ENCODE peak calls at places on chromosomes 4 and X, in seven cellular contexts. Y, Z, W, E, A, K and H are unnamed samples.

GRCh38 chr4:172573899-172574298 is 594.7 kb upstream of the GALNT7 start:
- DNase-seq in Z (no peak), E (no peak), Y (no peak), W (no peak), A (no peak), K (no peak), H (no peak)

GRCh38 chrX:11787564-11787963 is 29.5 kb downstream of the MSL3 start:
- DNase-seq in A (no peak), E (peak), W (peak), Z (peak), K (peak), Y (peak), H (peak)

GRCh38 chr4:38687571-38688011 is 23.6 kb downstream of the KLF3 start:
- DNase-seq in K (no peak), A (no peak), Y (no peak), Z (no peak), E (no peak), W (no peak), H (no peak)

GRCh38 chr4:40317921-40318658 is 17.0 kb upstream of the CHRNA9 start:
- DNase-seq in K (no peak), E (no peak), A (no peak), Y (no peak), W (no peak), Z (no peak), H (no peak)

GRCh38 chrX:113059714-113060113 is 219.1 kb upstream of the AMOT start:
- DNase-seq in W (no peak), Z (no peak), K (no peak), A (no peak), E (no peak), Y (no peak), H (no peak)

GRCh38 chr4:38306482-38307071 is 346.4 kb downstream of the PTTG2 start:
- DNase-seq in K (no peak), A (no peak), Y (no peak), Z (no peak), E (no peak), W (no peak), H (no peak)

GRCh38 chrX:109842611-109843010 is 109.6 kb upstream of the ACSL4 start:
- DNase-seq in Y (no peak), W (no peak), E (no peak), K (no peak), A (no peak), Z (no peak), H (no peak)

GRCh38 chr4:38868055-38868965 is 704 bp downstream of the FAM114A1 start:
- DNase-seq in A (peak), K (no peak), Y (no peak), E (peak), W (no peak), Z (peak), H (no peak)

GRCh38 chr4:154507170-154507569 is 15.6 kb upstream of the DCHS2 start:
- DNase-seq in Y (no peak), K (no peak), W (no peak), A (no peak), E (no peak), Z (no peak), H (no peak)

GRCh38 chr4:142474398-142475087 is 371.6 kb downstream of the INPP4B start:
- DNase-seq in K (no peak), Y (peak), W (no peak), E (no peak), A (no peak), Z (no peak), H (no peak)

DNA sequence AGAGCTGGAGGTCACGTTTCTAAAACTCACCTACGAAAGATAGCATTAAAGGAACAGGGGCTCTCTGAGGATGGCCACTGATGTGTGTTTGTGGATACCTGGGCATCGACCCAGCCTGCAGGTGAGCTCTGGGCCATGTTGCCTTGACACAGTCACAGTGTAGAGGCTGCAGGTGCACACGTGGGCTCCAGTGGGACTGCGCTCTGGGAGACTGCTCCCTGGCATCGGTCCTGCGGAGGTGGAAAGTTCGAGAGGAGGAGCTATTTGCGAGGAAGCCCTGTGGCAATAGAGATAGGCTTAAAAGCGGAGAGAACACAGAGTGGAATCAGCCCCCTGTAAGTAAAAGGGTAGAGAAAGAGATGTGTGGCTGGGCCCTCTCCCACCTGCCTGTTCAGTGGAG is 12.3 kb upstream of the TADA2B start:
- DNase-seq in A (no peak), K (no peak), Y (no peak), E (no peak), Z (no peak), W (no peak), H (no peak)
- H3K4me3 ChIP-seq in A (no peak), K (no peak), Y (no peak), E (no peak), Z (no peak), W (no peak), H (no peak)

DNA sequence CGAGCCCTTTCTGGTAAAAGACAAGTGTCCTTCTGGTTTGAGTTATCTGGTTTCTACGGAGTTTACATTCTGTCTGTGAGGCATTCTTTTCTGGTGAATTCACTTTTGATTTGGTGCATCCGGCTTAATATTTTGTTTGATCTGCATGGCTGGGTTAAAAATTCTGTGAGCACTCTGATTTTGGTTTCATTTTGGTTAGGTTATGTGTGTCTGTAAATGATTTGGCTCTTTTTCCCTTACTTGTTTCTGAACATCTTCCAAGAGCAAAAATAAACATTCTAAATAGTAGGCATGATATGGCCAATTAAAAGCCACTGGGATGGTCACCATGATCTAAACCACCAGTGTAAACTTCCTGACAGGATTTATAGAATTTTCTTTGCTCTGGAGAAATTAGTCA is 85.7 kb upstream of the PTPN13 start:
- DNase-seq in A (no peak), W (no peak), E (peak), Z (no peak), Y (peak), K (no peak), H (no peak)
- H3K4me3 ChIP-seq in A (no peak), W (no peak), E (no peak), Z (no peak), Y (peak), K (peak), H (no peak)

GRCh38 chr4:107800058-107800457 is 24.7 kb upstream of the SGMS2 start:
- DNase-seq in Z (no peak), W (no peak), K (no peak), Y (no peak), A (no peak), E (no peak), H (no peak)
- H3K4me3 ChIP-seq in Z (no peak), W (no peak), K (no peak), Y (no peak), A (no peak), E (no peak), H (no peak)

DNA sequence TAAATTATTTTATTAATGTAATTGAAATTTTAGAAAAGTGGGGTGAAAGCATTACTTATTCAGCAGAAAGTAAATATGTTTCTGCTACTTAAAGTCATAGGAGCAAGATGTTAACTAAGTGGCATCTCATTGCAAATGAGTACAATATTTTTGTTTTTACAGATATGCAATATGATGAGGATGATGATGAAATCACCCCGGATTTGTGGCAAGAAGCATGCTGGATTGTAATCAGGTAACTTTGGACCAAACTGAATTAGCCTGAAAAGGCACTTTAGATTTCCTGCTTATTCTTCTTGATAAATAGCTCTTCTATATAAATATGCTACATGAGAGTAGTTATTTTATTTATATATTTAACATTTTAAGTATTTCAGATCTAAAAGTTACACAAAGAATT is 7.5 kb downstream of the POLR2B start:
- DNase-seq in W (no peak), A (no peak), E (no peak), Z (no peak), K (no peak), Y (no peak), H (no peak)
- H3K4me3 ChIP-seq in W (no peak), A (no peak), E (no peak), Z (no peak), K (no peak), Y (no peak), H (no peak)

DNA sequence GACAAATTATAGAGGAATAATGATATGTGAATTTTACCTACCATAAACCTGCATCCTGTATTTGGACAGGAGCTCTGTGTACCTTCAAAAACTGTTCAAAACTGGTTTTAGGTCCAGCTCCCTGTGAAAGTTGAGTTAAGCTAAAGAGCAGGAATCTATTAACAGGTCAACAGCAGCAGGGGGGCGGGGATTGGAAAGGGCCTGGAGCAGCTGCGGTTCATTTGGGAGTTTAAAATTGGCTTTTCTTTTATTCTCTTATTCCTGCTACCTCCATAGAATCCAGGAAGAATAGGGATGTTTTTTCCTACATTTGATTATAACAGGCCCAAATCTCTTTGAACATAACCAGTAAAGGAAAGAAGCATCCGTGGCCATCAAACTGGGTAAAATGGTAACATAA is 23.8 kb downstream of the SHROOM3 start:
- DNase-seq in Y (no peak), E (peak), W (no peak), Z (peak), K (no peak), A (no peak), H (no peak)
- H3K4me3 ChIP-seq in Y (no peak), E (no peak), W (no peak), Z (peak), K (no peak), A (no peak), H (no peak)

GRCh38 chrX:69506617-69507499 is 2.7 kb downstream of the NALF2 start:
- DNase-seq in E (no peak), Y (no peak), A (no peak), W (no peak), K (no peak), Z (no peak), H (no peak)

GRCh38 chrX:69507500-69507789 is 3.3 kb downstream of the NALF2 start:
- DNase-seq in Y (no peak), A (no peak), E (no peak), K (no peak), Z (no peak), W (no peak), H (no peak)

GRCh38 chrX:69504626-69505612 is 793 bp downstream of the NALF2 start:
- DNase-seq in Z (peak), A (no peak), W (no peak), E (no peak), Y (no peak), K (peak), H (no peak)

GRCh38 chrX:69503835-69504625 is at the start of gene NALF2:
- DNase-seq in Z (peak), K (peak), E (peak), W (no peak), A (no peak), Y (peak), H (no peak)

GRCh38 chrX:69505772-69506616 is 1.9 kb downstream of the NALF2 start:
- DNase-seq in Y (no peak), W (no peak), K (no peak), A (no peak), Z (peak), E (no peak), H (no peak)
- H3K4me3 ChIP-seq in Y (no peak), W (no peak), K (no peak), A (no peak), Z (peak), E (no peak), H (no peak)

DNA sequence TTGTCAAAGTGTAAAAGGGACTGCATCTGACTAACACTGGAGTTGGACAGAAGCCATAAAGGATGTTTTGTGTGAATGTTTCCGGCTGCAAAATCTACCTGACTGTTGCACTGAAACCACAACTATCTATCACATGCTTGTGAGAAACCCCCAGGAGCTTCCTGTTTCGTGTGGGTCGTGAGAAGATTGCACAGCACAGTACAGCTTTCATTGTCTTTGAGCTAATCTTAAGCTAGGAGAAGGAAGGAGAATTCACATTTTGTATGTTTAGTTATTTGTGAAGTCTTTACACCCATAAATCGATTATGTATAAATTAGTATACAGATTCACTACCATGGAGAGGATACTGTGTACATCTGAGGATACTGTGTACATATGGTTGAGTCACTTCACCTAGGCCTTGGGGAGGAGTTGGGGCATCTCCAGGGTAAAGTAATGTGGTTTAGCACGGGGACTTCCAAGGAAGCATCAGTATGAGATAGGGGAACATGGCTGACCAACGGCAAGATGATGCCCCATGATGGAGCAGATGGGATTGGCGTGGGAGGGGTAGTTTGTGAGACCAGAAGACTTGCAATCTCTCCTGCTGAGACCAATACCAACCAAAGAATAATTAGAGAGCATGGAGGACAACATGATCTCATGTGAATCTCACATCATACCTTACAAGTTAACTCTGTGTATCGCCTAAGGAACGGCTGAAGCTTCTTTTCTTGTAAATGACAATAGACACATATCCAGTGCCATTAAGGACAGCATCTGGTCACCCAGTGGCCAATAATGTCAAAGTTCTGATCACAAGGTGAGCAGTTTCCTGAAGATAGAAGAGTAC is 43.1 kb upstream of the FAM9C start:
- DNase-seq in Z (no peak), K (no peak), Y (no peak), A (no peak), E (peak), W (peak), H (peak)
- H3K4me3 ChIP-seq in Z (no peak), K (no peak), Y (no peak), A (no peak), E (no peak), W (peak), H (peak)

GRCh38 chr4:1295405-1296055 is 5.8 kb downstream of the MAEA start:
- DNase-seq in Y (no peak), E (no peak), W (no peak), A (no peak), K (no peak), Z (no peak), H (no peak)

GRCh38 chr4:1294891-1295290 is 5.2 kb downstream of the MAEA start:
- DNase-seq in K (no peak), W (no peak), E (no peak), Z (no peak), Y (no peak), A (no peak), H (no peak)

GRCh38 chr4:1297023-1297395 is 7.3 kb downstream of the MAEA start:
- DNase-seq in W (no peak), A (no peak), E (no peak), Y (no peak), Z (no peak), K (no peak), H (no peak)

GRCh38 chr4:1297456-1298325 is 8.0 kb downstream of the MAEA start:
- DNase-seq in A (no peak), W (no peak), Y (no peak), K (no peak), E (no peak), Z (peak), H (no peak)

GRCh38 chr4:1296324-1297022 is 6.8 kb downstream of the MAEA start:
- DNase-seq in Y (no peak), E (no peak), Z (no peak), K (no peak), A (no peak), W (no peak), H (no peak)
- H3K4me3 ChIP-seq in Y (no peak), E (no peak), Z (no peak), K (no peak), A (no peak), W (no peak), H (no peak)

GRCh38 chrX:23888887-23889501 is 18.7 kb downstream of the APOO start:
- DNase-seq in E (no peak), W (no peak), A (no peak), K (no peak), Z (no peak), Y (no peak), H (no peak)
- H3K4me3 ChIP-seq in E (no peak), W (no peak), A (no peak), K (no peak), Z (no peak), Y (no peak), H (no peak)

GRCh38 chrX:23785564-23785963 is 2.6 kb downstream of the SAT1 start:
- DNase-seq in E (peak), Z (no peak), K (no peak), A (no peak), Y (no peak), W (no peak), H (no peak)

GRCh38 chrX:23784487-23785301 is 1.7 kb downstream of the SAT1 start:
- DNase-seq in E (peak), Z (no peak), A (no peak), W (no peak), K (no peak), Y (peak), H (no peak)

GRCh38 chrX:23788521-23788920 is 5.5 kb downstream of the SAT1 start:
- DNase-seq in E (peak), Y (no peak), Z (no peak), A (no peak), K (no peak), W (no peak), H (no peak)

GRCh38 chrX:23787745-23788118 is 4.8 kb downstream of the SAT1 start:
- DNase-seq in A (no peak), W (no peak), K (no peak), Z (no peak), Y (no peak), E (peak), H (no peak)

DNA sequence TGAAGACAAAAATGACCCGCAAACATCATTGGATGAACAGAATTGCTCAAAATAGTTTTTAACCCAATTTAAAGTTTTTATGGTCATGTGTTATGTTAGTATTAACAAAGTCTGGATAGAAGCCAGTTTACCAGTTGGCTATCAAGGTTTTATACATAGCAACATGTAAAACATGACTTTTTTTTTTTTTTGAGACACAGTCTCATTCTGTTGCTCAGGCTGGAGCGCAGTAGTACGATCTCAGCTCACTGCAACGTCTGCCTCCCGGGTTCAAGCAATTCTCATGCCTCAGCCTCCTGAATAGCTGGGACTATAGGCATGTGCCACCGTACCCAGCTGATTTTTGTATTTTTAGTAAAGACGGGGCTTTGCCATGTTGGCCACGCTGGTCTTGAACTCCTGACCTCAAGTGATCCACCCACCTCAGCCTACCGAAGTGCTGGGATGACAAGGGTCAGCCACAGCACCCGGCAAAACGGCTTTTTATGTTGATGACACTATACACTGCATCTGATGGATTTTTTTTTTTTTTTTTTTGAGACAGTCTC is 3.4 kb downstream of the SAT1 start:
- DNase-seq in W (no peak), Y (no peak), A (no peak), K (no peak), Z (no peak), E (peak), H (no peak)
- H3K4me3 ChIP-seq in W (no peak), Y (no peak), A (no peak), K (no peak), Z (no peak), E (no peak), H (no peak)